ENCODE peak calls at places on chromosomes 4 and X, in six cellular contexts. X is GM03348; W is Right ventricle myocardium inferior; Z is kidney tubule cell; Y is effector memory CD8-positive, alpha-beta T cell; V is SK-N-DZ. D is an unnamed sample.

GRCh38 chr4:182578402-182578801 is 335.2 kb downstream of the TENM3 start:
- DNase-seq in W (no peak), Z (peak), X (peak), V (no peak), Y (no peak), D (peak)

GRCh38 chr4:154036856-154037255 is 248.0 kb upstream of the SFRP2 start:
- DNase-seq in Y (no peak), V (no peak), W (no peak), Z (no peak), X (no peak), D (no peak)

GRCh38 chr4:100823066-100823992 is 305.5 kb upstream of the EMCN start:
- DNase-seq in Z (peak), V (no peak), X (peak), W (no peak), Y (no peak), D (peak)

GRCh38 chr4:139084425-139085093 is 69.0 kb downstream of the NOCT start:
- DNase-seq in X (no peak), V (no peak), Y (no peak), W (peak), Z (no peak), D (no peak)

GRCh38 chr4:8215001-8215427 is 15.9 kb downstream of the SH3TC1 start:
- DNase-seq in V (no peak), W (no peak), Y (no peak), Z (peak), X (peak), D (peak)

GRCh38 chrX:63250253-63250868 is 100.8 kb downstream of the SPIN4 start:
- DNase-seq in V (peak), X (no peak), Z (peak), W (no peak), Y (peak), D (peak)

GRCh38 chrX:19869195-19869594 is 18.2 kb downstream of the SH3KBP1 start:
- DNase-seq in Y (no peak), V (no peak), Z (no peak), W (no peak), X (no peak), D (no peak)

GRCh38 chrX:36804066-36804465 is 204.1 kb upstream of the FAM47C start:
- DNase-seq in V (no peak), W (no peak), Z (no peak), Y (no peak), X (no peak), D (no peak)

GRCh38 chrX:148333989-148334388 is 166.4 kb upstream of the AFF2 start:
- DNase-seq in X (no peak), W (no peak), V (no peak), Y (no peak), Z (no peak), D (no peak)

GRCh38 chr4:74754218-74754617 is 40.1 kb downstream of the BTC start:
- DNase-seq in V (no peak), Y (no peak), X (no peak), W (no peak), Z (peak), D (no peak)

GRCh38 chr4:102616661-102617060 is 115.5 kb downstream of the NFKB1 start:
- DNase-seq in W (no peak), V (peak), Y (no peak), X (no peak), Z (no peak), D (no peak)

GRCh38 chr4:26624042-26624441 is 40.2 kb downstream of the TBC1D19 start:
- DNase-seq in V (no peak), X (peak), W (no peak), Y (no peak), Z (no peak), D (peak)

GRCh38 chr4:113043591-113043990 is 5.9 kb upstream of the ANK2 start:
- DNase-seq in W (no peak), X (no peak), Z (no peak), Y (no peak), V (no peak), D (peak)

GRCh38 chrX:155744534-155744933 is 131.8 kb upstream of the TMLHE start:
- DNase-seq in W (no peak), Y (no peak), V (no peak), Z (no peak), X (no peak), D (no peak)

GRCh38 chr4:15781427-15782095 is 3.4 kb downstream of the CD38 start:
- DNase-seq in V (no peak), Z (no peak), X (no peak), W (no peak), Y (no peak), D (no peak)

GRCh38 chr4:56619816-56620215 is 61.3 kb downstream of the HOPX start:
- DNase-seq in V (no peak), Z (no peak), W (no peak), Y (no peak), X (no peak), D (no peak)

GRCh38 chrX:41482153-41482850 is 35.2 kb downstream of the NYX start:
- DNase-seq in V (no peak), Z (peak), Y (no peak), X (no peak), W (no peak), D (no peak)

GRCh38 chrX:39164212-39164611 is 363.0 kb downstream of the MID1IP1 start:
- DNase-seq in W (no peak), Y (no peak), Z (no peak), V (no peak), X (no peak), D (no peak)

GRCh38 chr4:33722800-33723511 is 2521.4 kb downstream of the ARAP2 start:
- DNase-seq in X (peak), V (no peak), Z (no peak), W (no peak), Y (no peak), D (peak)

GRCh38 chr4:121070696-121071639 is 1.4 kb downstream of the NDNF start:
- DNase-seq in W (peak), Y (no peak), Z (peak), X (peak), V (peak), D (peak)

GRCh38 chr4:40046311-40046980 is 10.2 kb upstream of the N4BP2 start:
- DNase-seq in Y (no peak), W (no peak), Z (peak), V (no peak), X (peak), D (no peak)

GRCh38 chr4:5711479-5712184 is 631 bp downstream of the EVC start:
- DNase-seq in V (no peak), Y (no peak), Z (peak), W (no peak), X (peak), D (peak)

GRCh38 chr4:664713-665231 is 9.3 kb downstream of the ATP5ME start:
- DNase-seq in X (no peak), Z (no peak), W (peak), Y (no peak), V (no peak), D (no peak)